ENCODE peak calls at places on chromosomes 6 and 20, in four cellular contexts. L is prostate gland, F is transverse colon, J is breast epithelium. R is an unnamed sample.

GRCh38 chr6:5497896-5498578 is 236.7 kb downstream of the FARS2 start:
- DNase-seq in L (no peak), F (no peak), J (no peak), R (no peak)

GRCh38 chr20:6765469-6766058 is 1.9 kb upstream of the BMP2 start:
- DNase-seq in L (no peak), F (no peak), J (no peak), R (no peak)

GRCh38 chr6:167572841-167573271 is 248.0 kb downstream of the TTLL2 start:
- DNase-seq in L (no peak), F (no peak), J (peak), R (no peak)

GRCh38 chr6:11460001-11460668 is 77.4 kb upstream of the TMEM170B start:
- DNase-seq in L (no peak), F (no peak), J (no peak), R (no peak)

GRCh38 chr6:33190504-33191107 is 1.7 kb downstream of the COL11A2 start:
- DNase-seq in L (no peak), F (no peak), J (no peak), R (no peak)

GRCh38 chr6:155200012-155200411 is 63.8 kb upstream of the CLDN20 start:
- DNase-seq in L (no peak), F (no peak), J (no peak), R (no peak)

GRCh38 chr6:11852061-11852619 is 73.5 kb upstream of the ADTRP start:
- DNase-seq in L (no peak), F (no peak), J (no peak), R (no peak)

GRCh38 chr20:14142171-14142570 is 146.9 kb downstream of the MACROD2 start:
- DNase-seq in L (peak), F (peak), J (no peak), R (no peak)

GRCh38 chr6:73394577-73395354 is at the start of gene DDX43:
- DNase-seq in L (peak), F (peak), J (peak), R (peak)

GRCh38 chr20:2871555-2872303 is 1.6 kb upstream of the PTPRA start:
- DNase-seq in L (no peak), F (no peak), J (no peak), R (no peak)

GRCh38 chr6:25248100-25248499 is 31.1 kb upstream of the CARMIL1 start:
- DNase-seq in L (no peak), F (no peak), J (no peak), R (no peak)

GRCh38 chr20:4012631-4013030 is 2.7 kb downstream of the RNF24 start:
- DNase-seq in L (no peak), F (no peak), J (no peak), R (no peak)

GRCh38 chr6:12577124-12577845 is 139.3 kb upstream of the PHACTR1 start:
- DNase-seq in L (no peak), F (no peak), J (no peak), R (no peak)

GRCh38 chr20:58894652-58895051 is 42.1 kb downstream of the GNAS start:
- DNase-seq in L (no peak), F (no peak), J (no peak), R (no peak)

GRCh38 chr20:58896820-58897219 is 44.3 kb downstream of the GNAS start:
- DNase-seq in L (no peak), F (no peak), J (no peak), R (no peak)

GRCh38 chr20:58893355-58894151 is 41.0 kb downstream of the GNAS start:
- DNase-seq in L (no peak), F (no peak), J (no peak), R (no peak)

GRCh38 chr20:58895796-58896180 is 43.3 kb downstream of the GNAS start:
- DNase-seq in L (no peak), F (no peak), J (no peak), R (no peak)

GRCh38 chr20:58895099-58895795 is 42.7 kb downstream of the GNAS start:
- DNase-seq in L (no peak), F (no peak), J (no peak), R (no peak)
- H3K4me3 ChIP-seq in L (no peak), F (no peak), J (peak), R (no peak)

GRCh38 chr6:159036673-159037072 is 8.1 kb downstream of the TAGAP start:
- DNase-seq in L (no peak), F (no peak), J (no peak), R (no peak)
- TF ChIP-seq POLR2A in L (no peak), F (no peak), J (no peak), R (no peak)

GRCh38 chr6:37101991-37102298 is 68.0 kb upstream of the PIM1 start:
- DNase-seq in L (no peak), F (no peak), J (no peak), R (no peak)

GRCh38 chr6:37097335-37097734 is 72.6 kb upstream of the PIM1 start:
- DNase-seq in L (no peak), F (no peak), J (no peak), R (no peak)

GRCh38 chr6:37100740-37101139 is 69.2 kb upstream of the PIM1 start:
- DNase-seq in L (no peak), F (no peak), J (no peak), R (no peak)

GRCh38 chr6:37102299-37103168 is 67.4 kb upstream of the PIM1 start:
- DNase-seq in L (peak), F (peak), J (peak), R (peak)

DNA sequence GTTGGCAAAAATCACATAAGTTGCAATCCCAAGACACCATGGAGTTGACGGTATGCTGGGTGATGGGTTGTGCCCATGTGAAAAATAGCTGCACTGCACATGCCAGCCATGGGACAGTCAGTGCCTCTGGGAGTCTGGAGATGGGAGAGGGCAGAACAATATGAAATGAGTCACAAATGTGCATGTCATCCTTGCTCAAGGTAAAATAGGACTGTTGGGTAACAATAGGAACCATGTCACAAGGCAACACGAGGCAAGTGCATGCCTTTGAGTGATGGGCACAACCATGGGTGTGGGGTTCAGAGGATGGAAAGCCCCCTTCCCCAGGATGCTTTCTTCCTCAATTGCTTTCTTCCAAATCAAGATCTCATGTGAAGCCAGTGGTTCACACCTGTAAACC is 70.5 kb upstream of the PIM1 start:
- DNase-seq in L (no peak), F (no peak), J (no peak), R (no peak)
- TF ChIP-seq POLR2AphosphoS5 in L (no peak), F (no peak), J (no peak), R (peak)

DNA sequence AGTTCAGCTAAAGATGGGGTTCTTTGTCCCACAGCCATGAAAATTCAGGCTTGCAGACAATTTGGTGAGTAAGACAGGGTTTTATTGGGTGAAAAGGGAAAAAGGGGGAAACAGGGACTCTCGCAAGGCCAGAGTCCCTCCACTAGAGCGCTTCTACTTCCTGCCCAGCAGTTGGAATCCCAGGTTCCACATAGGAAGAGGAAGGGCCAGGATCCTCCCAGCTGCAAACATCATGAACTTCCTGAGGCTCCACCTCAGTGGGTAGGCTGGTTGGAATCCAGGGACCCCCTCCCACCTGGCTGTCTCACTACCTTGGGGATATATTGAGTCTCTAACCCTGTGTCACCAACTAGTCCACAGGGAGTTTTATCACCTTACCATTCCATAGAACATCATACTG is 39.5 kb upstream of the PRSS16 start:
- DNase-seq in L (no peak), F (no peak), J (no peak), R (no peak)
- H3K4me3 ChIP-seq in L (no peak), F (no peak), J (no peak), R (no peak)

GRCh38 chr20:49982072-49982345 is 771 bp upstream of the SNAI1 start:
- DNase-seq in L (no peak), F (no peak), J (no peak), R (no peak)

GRCh38 chr20:49981218-49982071 is 1.3 kb upstream of the SNAI1 start:
- DNase-seq in L (no peak), F (no peak), J (no peak), R (no peak)

GRCh38 chr20:49983848-49984408 is 1.1 kb downstream of the SNAI1 start:
- DNase-seq in L (no peak), F (no peak), J (no peak), R (no peak)

GRCh38 chr20:49983123-49983847 is 505 bp downstream of the SNAI1 start:
- DNase-seq in L (no peak), F (no peak), J (no peak), R (no peak)

DNA sequence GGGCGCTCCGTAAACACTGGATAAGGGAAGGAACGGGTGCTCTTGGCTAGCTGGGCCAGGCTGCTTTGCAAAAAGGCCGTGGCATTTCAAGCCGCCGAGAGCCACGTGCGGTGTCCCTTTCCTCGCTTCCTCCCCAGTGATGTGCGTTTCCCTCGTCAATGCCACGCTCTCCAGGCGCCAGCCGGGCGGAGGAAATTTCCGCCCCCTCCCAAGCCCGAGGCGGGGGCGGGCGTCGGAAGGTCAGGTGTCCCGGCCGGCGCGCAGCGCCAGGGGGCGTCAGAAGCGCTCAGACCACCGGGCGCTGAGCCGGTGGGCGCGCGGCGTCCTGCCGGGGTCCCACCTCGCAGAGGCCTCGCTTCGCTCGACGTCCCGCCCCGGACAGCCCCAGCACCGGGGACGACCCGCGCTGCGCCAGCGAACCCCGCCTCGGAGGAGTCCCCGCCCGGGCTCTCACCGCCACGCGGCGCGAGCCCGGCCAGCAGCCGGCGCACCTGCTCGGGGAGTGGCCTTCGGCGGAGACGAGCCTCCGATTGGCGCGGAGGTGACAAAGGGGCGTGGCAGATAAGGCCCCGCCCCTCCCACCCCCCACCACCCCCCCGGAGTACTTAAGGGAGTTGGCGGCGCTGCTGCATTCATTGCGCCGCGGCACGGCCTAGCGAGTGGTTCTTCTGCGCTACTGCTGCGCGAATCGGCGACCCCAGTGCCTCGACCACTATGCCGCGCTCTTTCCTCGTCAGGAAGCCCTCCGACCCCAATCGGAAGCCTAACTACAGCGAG is at the start of gene SNAI1:
- DNase-seq in L (peak), F (peak), J (peak), R (peak)
- TF ChIP-seq POLR2A in L (peak), F (peak), J (peak), R (peak)

DNA sequence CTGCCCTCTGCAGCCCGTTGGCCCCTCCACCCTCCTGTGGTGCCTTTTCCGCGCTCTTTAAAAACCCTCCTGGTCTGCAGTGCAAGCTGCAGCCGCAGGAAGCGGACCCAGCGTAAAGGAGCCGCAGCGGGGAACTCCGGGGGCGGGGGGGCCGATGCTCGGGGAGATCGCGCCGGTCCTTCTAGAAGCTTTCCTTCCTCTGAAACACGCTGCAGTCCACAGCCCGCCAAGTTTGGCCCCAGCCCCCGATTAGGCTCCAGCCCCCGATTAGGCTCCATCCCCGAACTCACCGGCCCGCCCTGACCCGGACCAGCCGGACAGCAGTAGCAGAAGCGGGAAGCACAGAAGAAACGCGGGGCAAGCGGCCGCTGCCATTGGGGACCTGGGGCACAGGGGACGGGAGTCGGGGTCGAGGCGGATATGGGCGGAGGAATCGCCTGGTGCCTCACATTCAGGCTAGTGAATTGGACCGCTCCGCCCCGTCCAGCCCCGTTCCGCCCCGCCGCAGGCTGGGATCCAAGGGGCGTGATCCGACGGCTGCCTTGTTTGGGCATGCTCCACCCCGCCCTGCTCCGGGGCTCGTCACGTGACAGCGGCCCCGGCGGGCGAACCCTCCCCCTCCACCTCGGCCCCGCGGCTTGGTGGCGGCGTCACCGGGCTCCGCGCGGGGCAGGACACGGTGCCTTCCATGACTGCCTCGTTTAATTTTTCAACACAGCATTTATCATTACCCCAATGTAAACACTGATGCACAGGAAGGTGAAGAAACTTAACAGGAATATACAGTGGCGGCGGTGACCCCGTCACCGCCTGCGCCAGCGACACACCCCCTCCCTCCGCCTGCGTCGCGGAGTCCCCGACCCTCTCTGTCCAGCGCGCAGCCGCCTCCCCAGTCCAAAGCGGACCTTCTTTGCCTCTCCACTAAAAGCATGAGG is 20.3 kb downstream of the RAET1L start:
- DNase-seq in L (peak), F (peak), J (peak), R (peak)
- TF ChIP-seq POLR2AphosphoS5 in L (peak), F (peak), J (no peak), R (peak)

DNA sequence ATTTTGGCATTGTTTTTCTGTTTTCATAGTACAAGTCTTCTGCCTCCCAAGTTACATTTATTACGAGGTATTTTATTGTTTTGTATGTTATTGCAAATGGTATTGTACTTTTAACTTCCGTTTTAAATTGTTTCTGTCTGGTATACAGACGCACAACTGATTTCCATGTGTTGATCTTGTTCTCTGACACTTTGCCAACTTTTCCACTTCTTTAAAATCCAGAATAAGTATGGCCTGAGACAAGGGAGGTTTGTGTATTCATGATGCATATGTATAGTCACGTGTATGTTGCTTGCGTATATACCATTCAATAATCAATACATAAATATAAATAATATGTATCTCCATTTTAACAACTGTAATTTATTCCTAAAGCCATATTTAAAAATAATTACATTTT is 41.2 kb downstream of the THBS2 start:
- DNase-seq in L (no peak), F (no peak), J (no peak), R (no peak)
- H3K4me3 ChIP-seq in L (no peak), F (peak), J (peak), R (peak)

GRCh38 chr20:44382641-44383040 is 27.1 kb downstream of the HNF4A start:
- DNase-seq in L (no peak), F (no peak), J (no peak), R (no peak)
- TF ChIP-seq POLR2A in L (no peak), F (no peak), J (no peak), R (no peak)

DNA sequence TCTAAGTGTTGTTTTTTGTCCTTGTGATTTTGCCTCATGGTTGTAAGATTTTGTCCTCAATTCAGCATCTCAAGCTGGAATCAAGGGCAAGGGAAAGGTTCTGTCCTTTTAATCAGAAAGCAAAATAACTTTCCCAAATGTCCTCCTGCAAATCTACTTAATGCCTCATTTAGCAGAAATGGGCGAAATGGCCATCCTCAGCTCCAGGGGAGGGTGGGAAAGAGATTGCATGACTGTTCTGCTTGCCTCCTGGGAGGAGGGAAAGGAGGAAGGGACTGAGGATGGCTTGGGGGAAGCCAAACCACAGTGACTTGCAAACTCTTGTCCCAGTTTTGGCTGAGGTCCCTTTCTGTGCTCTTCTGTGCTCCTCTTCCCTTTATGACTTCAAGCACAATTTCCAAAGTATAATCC is 43.4 kb downstream of the TNFAIP3 start:
- DNase-seq in L (no peak), F (no peak), J (no peak), R (no peak)
- TF ChIP-seq POLR2AphosphoS5 in L (no peak), F (no peak), J (no peak), R (no peak)

R was measured in spleen.